ENCODE peak calls at places on chromosomes 1 and 21, in eight cellular contexts. One of them, this sample, is unnamed.

GRCh38 chr21:26743524-26743923 is 101.7 kb downstream of the ADAMTS1 start:
- DNase-seq in mucosa of gallbladder: no peak
- DNase-seq in Kasumi-1: no peak
- DNase-seq in cardiac muscle cell: peak
- DNase-seq in effector CD8-positive, alpha-beta T cell: no peak
- DNase-seq in WERI-Rb-1: no peak
- DNase-seq in glomerular endothelial cell: no peak
- DNase-seq in NCI-H446: no peak
- DNase-seq in this sample: no peak

GRCh38 chr21:44891631-44892031 is 18.1 kb upstream of the PTTG1IP start:
- DNase-seq in mucosa of gallbladder: no peak
- DNase-seq in Kasumi-1: no peak
- DNase-seq in cardiac muscle cell: no peak
- DNase-seq in effector CD8-positive, alpha-beta T cell: no peak
- DNase-seq in WERI-Rb-1: no peak
- DNase-seq in glomerular endothelial cell: no peak
- DNase-seq in NCI-H446: no peak
- DNase-seq in this sample: no peak

GRCh38 chr1:203645996-203646395 is 19.4 kb downstream of the ATP2B4 start:
- DNase-seq in mucosa of gallbladder: no peak
- DNase-seq in Kasumi-1: no peak
- DNase-seq in cardiac muscle cell: no peak
- DNase-seq in effector CD8-positive, alpha-beta T cell: no peak
- DNase-seq in WERI-Rb-1: no peak
- DNase-seq in glomerular endothelial cell: no peak
- DNase-seq in NCI-H446: no peak
- DNase-seq in this sample: no peak

GRCh38 chr1:180571832-180572636 is 13.3 kb downstream of the OVAAL start:
- DNase-seq in mucosa of gallbladder: peak
- DNase-seq in Kasumi-1: no peak
- DNase-seq in cardiac muscle cell: no peak
- DNase-seq in effector CD8-positive, alpha-beta T cell: no peak
- DNase-seq in WERI-Rb-1: no peak
- DNase-seq in glomerular endothelial cell: no peak
- DNase-seq in NCI-H446: no peak
- DNase-seq in this sample: no peak

GRCh38 chr1:66383602-66384001 is 150.4 kb upstream of the SGIP1 start:
- DNase-seq in mucosa of gallbladder: no peak
- DNase-seq in Kasumi-1: no peak
- DNase-seq in cardiac muscle cell: no peak
- DNase-seq in effector CD8-positive, alpha-beta T cell: no peak
- DNase-seq in WERI-Rb-1: no peak
- DNase-seq in glomerular endothelial cell: no peak
- DNase-seq in NCI-H446: no peak
- DNase-seq in this sample: no peak

GRCh38 chr1:36323636-36324321 is at the start of gene EVA1B:
- DNase-seq in mucosa of gallbladder: peak
- DNase-seq in Kasumi-1: peak
- DNase-seq in cardiac muscle cell: peak
- DNase-seq in effector CD8-positive, alpha-beta T cell: no peak
- DNase-seq in WERI-Rb-1: peak
- DNase-seq in glomerular endothelial cell: no peak
- DNase-seq in NCI-H446: no peak
- DNase-seq in this sample: peak

GRCh38 chr1:114758251-114758832 is 558 bp upstream of the CSDE1 start:
- DNase-seq in mucosa of gallbladder: no peak
- DNase-seq in Kasumi-1: no peak
- DNase-seq in cardiac muscle cell: no peak
- DNase-seq in effector CD8-positive, alpha-beta T cell: no peak
- DNase-seq in WERI-Rb-1: no peak
- DNase-seq in glomerular endothelial cell: no peak
- DNase-seq in NCI-H446: no peak
- DNase-seq in this sample: no peak

GRCh38 chr1:172144445-172145060 is 275.9 kb upstream of the C1orf105 start:
- DNase-seq in mucosa of gallbladder: peak
- DNase-seq in Kasumi-1: no peak
- DNase-seq in cardiac muscle cell: no peak
- DNase-seq in effector CD8-positive, alpha-beta T cell: no peak
- DNase-seq in WERI-Rb-1: no peak
- DNase-seq in glomerular endothelial cell: no peak
- DNase-seq in NCI-H446: no peak
- DNase-seq in this sample: peak

GRCh38 chr1:116503535-116504307 is 67.1 kb downstream of the CD58 start:
- DNase-seq in mucosa of gallbladder: no peak
- DNase-seq in Kasumi-1: peak
- DNase-seq in cardiac muscle cell: peak
- DNase-seq in effector CD8-positive, alpha-beta T cell: no peak
- DNase-seq in WERI-Rb-1: no peak
- DNase-seq in glomerular endothelial cell: no peak
- DNase-seq in NCI-H446: no peak
- DNase-seq in this sample: no peak

GRCh38 chr1:107110346-107110745 is 30.5 kb upstream of the NTNG1 start:
- DNase-seq in mucosa of gallbladder: no peak
- DNase-seq in Kasumi-1: no peak
- DNase-seq in cardiac muscle cell: no peak
- DNase-seq in effector CD8-positive, alpha-beta T cell: no peak
- DNase-seq in WERI-Rb-1: no peak
- DNase-seq in glomerular endothelial cell: no peak
- DNase-seq in NCI-H446: no peak
- DNase-seq in this sample: no peak

GRCh38 chr1:16012590-16013219 is 5.1 kb downstream of the HSPB7 start:
- DNase-seq in mucosa of gallbladder: peak
- DNase-seq in Kasumi-1: peak
- DNase-seq in cardiac muscle cell: peak
- DNase-seq in effector CD8-positive, alpha-beta T cell: no peak
- DNase-seq in WERI-Rb-1: no peak
- DNase-seq in glomerular endothelial cell: no peak
- DNase-seq in NCI-H446: no peak
- DNase-seq in this sample: peak